ENCODE peak calls at places on chromosomes 2 and 18, in eight cellular contexts. M, N, A, L, E, H, J and O are unnamed samples.

GRCh38 chr2:9424447-9425164 is 1.2 kb downstream of the CPSF3 start:
- DNase-seq in M (no peak), N (no peak), A (no peak), L (no peak), E (no peak), H (no peak), J (no peak), O (no peak)

GRCh38 chr2:8191427-8191826 is 490.4 kb upstream of the ID2 start:
- DNase-seq in M (no peak), N (no peak), A (no peak), L (no peak), E (no peak), H (no peak), J (no peak), O (no peak)

GRCh38 chr2:202425036-202425435 is 48.9 kb downstream of the BMPR2 start:
- DNase-seq in M (no peak), N (no peak), A (no peak), L (no peak), E (no peak), H (no peak), J (no peak), O (no peak)

GRCh38 chr2:121134728-121135127 is 150.3 kb downstream of the TFCP2L1 start:
- DNase-seq in M (no peak), N (no peak), A (no peak), L (no peak), E (no peak), H (no peak), J (no peak), O (no peak)

GRCh38 chr2:142586693-142587432 is 290.6 kb upstream of the KYNU start:
- DNase-seq in M (no peak), N (no peak), A (no peak), L (no peak), E (no peak), H (no peak), J (no peak), O (no peak)

GRCh38 chr2:75241696-75242095 is 42.4 kb upstream of the TACR1 start:
- DNase-seq in M (no peak), N (no peak), A (no peak), L (no peak), E (peak), H (peak), J (no peak), O (no peak)

GRCh38 chr18:31097666-31098065 is 4.6 kb downstream of the DSC2 start:
- DNase-seq in M (no peak), N (no peak), A (no peak), L (no peak), E (no peak), H (no peak), J (no peak), O (no peak)

GRCh38 chr2:2026252-2026831 is 282.0 kb upstream of the PXDN start:
- DNase-seq in M (peak), N (no peak), A (no peak), L (no peak), E (no peak), H (no peak), J (no peak), O (no peak)

GRCh38 chr2:135490381-135490780 is 40.6 kb downstream of the ZRANB3 start:
- DNase-seq in M (no peak), N (no peak), A (no peak), L (no peak), E (no peak), H (no peak), J (no peak), O (no peak)

GRCh38 chr2:137220438-137220998 is 455.2 kb downstream of the THSD7B start:
- DNase-seq in M (no peak), N (no peak), A (no peak), L (no peak), E (no peak), H (peak), J (no peak), O (peak)

GRCh38 chr2:177692828-177693269 is 300.3 kb downstream of the AGPS start:
- DNase-seq in M (no peak), N (no peak), A (no peak), L (no peak), E (peak), H (peak), J (no peak), O (no peak)

GRCh38 chr2:11503354-11503927 is 30.4 kb upstream of the GREB1 start:
- DNase-seq in M (no peak), N (no peak), A (no peak), L (no peak), E (peak), H (no peak), J (no peak), O (no peak)

GRCh38 chr2:32456808-32457207 is 100.0 kb downstream of the BIRC6 start:
- DNase-seq in M (no peak), N (no peak), A (no peak), L (no peak), E (no peak), H (no peak), J (no peak), O (no peak)

GRCh38 chr2:226791487-226792081 is 8.0 kb downstream of the IRS1 start:
- DNase-seq in M (peak), N (peak), A (peak), L (peak), E (peak), H (peak), J (peak), O (peak)

GRCh38 chr2:205405752-205406151 is 276.5 kb upstream of the NRP2 start:
- DNase-seq in M (no peak), N (no peak), A (no peak), L (peak), E (no peak), H (peak), J (no peak), O (no peak)

GRCh38 chr18:6629635-6630140 is 99.8 kb upstream of the ARHGAP28 start:
- DNase-seq in M (no peak), N (no peak), A (no peak), L (no peak), E (peak), H (peak), J (no peak), O (no peak)

GRCh38 chr18:59517446-59518171 is 158.5 kb upstream of the LMAN1 start:
- DNase-seq in M (no peak), N (no peak), A (no peak), L (no peak), E (no peak), H (peak), J (no peak), O (no peak)

GRCh38 chr18:28995319-28995718 is 818.4 kb upstream of the CDH2 start:
- DNase-seq in M (no peak), N (no peak), A (no peak), L (no peak), E (no peak), H (peak), J (no peak), O (no peak)

GRCh38 chr18:48990497-48991298 is 39.9 kb upstream of the SMAD7 start:
- DNase-seq in M (no peak), N (no peak), A (no peak), L (peak), E (peak), H (peak), J (no peak), O (peak)

GRCh38 chr2:16665746-16666452 is at the start of gene CYRIA:
- DNase-seq in M (peak), N (peak), A (peak), L (peak), E (no peak), H (no peak), J (no peak), O (no peak)

GRCh38 chr2:232219496-232219870 is 159.1 kb upstream of the ALPP start:
- DNase-seq in M (no peak), N (no peak), A (no peak), L (no peak), E (no peak), H (no peak), J (no peak), O (no peak)

GRCh38 chr2:236499691-236500573 is 69.7 kb upstream of the ACKR3 start:
- DNase-seq in M (no peak), N (no peak), A (no peak), L (no peak), E (no peak), H (no peak), J (no peak), O (no peak)

GRCh38 chr2:129008881-129009554 is 690.4 kb upstream of the HS6ST1 start:
- DNase-seq in M (no peak), N (no peak), A (no peak), L (no peak), E (no peak), H (no peak), J (no peak), O (no peak)

GRCh38 chr2:45964226-45964841 is 312.9 kb downstream of the PRKCE start:
- DNase-seq in M (peak), N (no peak), A (no peak), L (peak), E (peak), H (peak), J (no peak), O (peak)

GRCh38 chr2:145690183-145690582 is 1170.3 kb upstream of the ZEB2 start:
- DNase-seq in M (no peak), N (no peak), A (no peak), L (no peak), E (no peak), H (peak), J (no peak), O (peak)

GRCh38 chr2:70443726-70444125 is 109.9 kb downstream of the TGFA start:
- DNase-seq in M (no peak), N (no peak), A (no peak), L (no peak), E (no peak), H (no peak), J (no peak), O (no peak)